ENCODE peak calls at places on chromosomes 5 and 9, in six cellular contexts. T is PC-9; J is H9; R is lower lobe of right lung; Y is HAP-1; C is CD8-positive, alpha-beta memory T cell. D is an unnamed sample. For H3K4me1 and H3K9me3, the result is how much of the 10 kb centered on the place peaks cover.

GRCh38 chr9:89597711-89598707 is 6.8 kb upstream of the GADD45G start:
- DNase-seq in T (no peak), R (no peak), C (peak), J (peak), Y (peak), D (peak)

GRCh38 chr9:112086627-112087026 is 88.5 kb downstream of the SUSD1 start:
- DNase-seq in Y (peak), C (no peak), J (no peak), T (peak), R (no peak), D (no peak)

GRCh38 chr5:142491679-142492078 is 166.9 kb upstream of the SPRY4 start:
- DNase-seq in R (no peak), Y (no peak), J (no peak), T (no peak), C (no peak), D (no peak)

GRCh38 chr9:34675048-34675714 is 12.7 kb upstream of the CCL27 start:
- DNase-seq in C (peak), Y (peak), J (peak), R (peak), T (no peak), D (peak)

GRCh38 chr9:126652140-126652558 is 38.4 kb downstream of the LMX1B start:
- DNase-seq in T (peak), R (no peak), J (no peak), Y (no peak), C (no peak), D (no peak)

GRCh38 chr9:38284768-38285080 is 107.8 kb upstream of the ALDH1B1 start:
- DNase-seq in Y (no peak), T (no peak), C (no peak), J (peak), R (no peak), D (no peak)

GRCh38 chr5:91499943-91500531 is 116.9 kb upstream of the ARRDC3 start:
- DNase-seq in R (no peak), Y (peak), C (no peak), T (peak), J (no peak), D (no peak)

GRCh38 chr5:143677403-143677802 is 134.6 kb upstream of the HMHB1 start:
- DNase-seq in Y (no peak), T (no peak), C (no peak), R (no peak), J (no peak), D (no peak)

GRCh38 chr5:126656397-126657007 is 55.8 kb downstream of the PHAX start:
- DNase-seq in J (no peak), Y (peak), T (peak), R (no peak), C (no peak), D (no peak)

GRCh38 chr5:79694652-79695051 is 5.0 kb downstream of the CMYA5 start:
- DNase-seq in C (no peak), Y (no peak), J (no peak), T (no peak), R (no peak), D (peak)

GRCh38 chr9:21964925-21965385 is 29.2 kb downstream of the CDKN2A start:
- DNase-seq in Y (no peak), T (no peak), C (peak), R (no peak), J (peak), D (no peak)

DNA sequence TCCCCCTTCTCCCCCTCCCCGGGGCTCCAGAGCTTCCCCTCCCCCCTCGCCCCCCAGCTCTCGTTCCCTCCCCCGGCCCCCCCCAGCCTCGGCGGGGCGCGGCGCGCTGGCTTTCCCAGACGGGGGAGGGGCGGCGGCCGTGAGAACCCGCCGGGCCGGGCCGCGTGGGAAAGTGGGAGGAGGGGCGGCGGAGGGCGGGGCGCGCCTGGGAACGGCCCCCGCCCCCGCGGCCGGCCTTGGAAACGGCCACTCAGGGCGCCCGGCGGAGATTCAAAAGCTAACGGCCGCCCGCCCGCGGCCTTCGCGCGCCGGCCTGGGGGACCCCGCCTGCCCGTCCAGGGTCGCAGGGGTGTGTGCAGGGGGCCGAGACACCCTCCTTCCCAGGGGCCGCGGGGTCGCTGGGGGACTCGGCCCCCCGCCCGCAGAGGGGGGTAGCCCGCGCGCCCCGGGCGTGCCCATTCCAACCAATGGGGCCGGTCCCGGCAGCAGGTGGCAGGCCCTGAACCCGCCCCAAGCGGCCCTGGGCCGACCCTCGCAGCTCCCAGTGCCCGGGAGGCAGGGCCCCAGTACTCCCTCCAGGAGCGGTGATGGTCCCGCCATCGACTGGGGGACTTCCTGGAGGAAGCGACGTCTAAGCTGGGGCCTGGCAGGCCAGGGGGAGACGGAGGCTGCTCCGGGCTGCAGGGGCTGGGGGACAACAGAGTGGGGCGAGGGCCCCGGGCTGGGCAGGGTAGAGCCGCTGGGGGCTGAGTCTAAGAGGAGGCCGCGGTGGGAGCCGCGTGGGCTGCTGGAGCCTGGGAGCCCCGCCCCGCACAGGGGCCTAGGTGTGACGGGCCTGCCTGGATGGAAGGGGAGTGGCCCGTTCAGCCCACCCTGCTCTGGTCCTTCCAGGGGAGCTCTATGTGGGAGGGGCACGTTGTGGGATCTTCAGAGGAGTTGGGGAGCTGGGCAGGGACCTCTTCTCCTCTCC is 14.2 kb upstream of the NRARP start:
- DNase-seq in Y (no peak), T (no peak), C (no peak), J (peak), R (no peak), D (peak)
- H3K4me1 ChIP-seq in Y (under half), T (under half), C (under half), J (under half), R (under half), D (under half)

DNA sequence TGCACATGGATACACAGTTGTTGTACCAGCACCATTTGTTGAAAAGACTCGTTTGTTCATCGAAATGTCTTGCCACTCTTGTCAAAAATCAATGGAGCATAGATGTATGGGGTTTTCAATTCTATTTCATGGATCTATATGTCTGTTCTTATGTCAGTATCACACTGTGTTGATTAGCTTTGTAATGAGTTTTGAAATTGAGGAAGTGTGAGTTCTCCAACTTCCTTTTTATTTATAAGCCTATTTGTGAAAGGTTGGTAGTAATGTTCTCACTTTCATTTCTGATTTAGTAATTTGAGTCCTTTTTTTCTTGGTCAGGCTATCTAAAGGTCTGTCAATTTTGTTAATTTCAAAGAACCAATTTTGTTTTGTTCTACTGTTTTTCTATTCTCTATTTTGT is 26.1 kb downstream of the ZNF510 start:
- DNase-seq in R (no peak), T (no peak), Y (no peak), C (no peak), J (no peak), D (no peak)
- H3K9me3 ChIP-seq in R (half or more), T (under half), Y (under half), C (half or more), J (under half), D (under half)

DNA sequence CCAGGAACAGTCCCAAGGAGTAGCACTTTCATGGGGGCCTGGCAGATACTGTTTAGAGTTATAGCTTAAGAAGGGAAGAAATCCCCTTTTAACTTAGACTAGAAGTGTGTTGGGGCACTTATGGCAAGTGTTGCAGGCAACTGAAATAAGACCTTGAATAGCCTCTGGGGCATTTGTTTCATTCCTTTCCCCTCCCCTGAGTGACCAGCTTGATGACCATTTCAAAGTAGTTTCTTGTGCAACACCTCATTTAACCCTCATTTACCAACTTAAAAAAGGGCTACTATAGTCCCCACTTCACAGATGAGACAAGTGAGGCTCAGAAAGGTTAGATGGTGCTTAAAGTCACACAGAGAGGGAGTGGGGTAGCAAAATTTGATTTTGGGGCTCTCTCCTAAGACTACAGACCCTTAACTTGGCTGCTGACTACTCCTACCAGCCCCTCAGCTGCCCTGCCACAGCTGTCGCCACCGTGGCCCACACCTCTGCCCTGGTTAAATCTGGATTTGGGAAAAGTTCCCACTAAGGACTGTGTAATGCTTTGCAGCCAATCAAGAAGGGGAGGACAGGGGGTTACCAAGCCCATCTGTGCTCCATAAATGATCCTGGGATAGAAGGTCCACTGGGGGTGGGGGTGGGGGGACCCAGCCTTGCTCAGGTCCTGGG is 5.5 kb downstream of the PDLIM4 start:
- DNase-seq in R (no peak), J (no peak), C (no peak), Y (no peak), T (no peak), D (no peak)
- H3K4me1 ChIP-seq in R (half or more), J (under half), C (under half), Y (under half), T (half or more), D (under half)

DNA sequence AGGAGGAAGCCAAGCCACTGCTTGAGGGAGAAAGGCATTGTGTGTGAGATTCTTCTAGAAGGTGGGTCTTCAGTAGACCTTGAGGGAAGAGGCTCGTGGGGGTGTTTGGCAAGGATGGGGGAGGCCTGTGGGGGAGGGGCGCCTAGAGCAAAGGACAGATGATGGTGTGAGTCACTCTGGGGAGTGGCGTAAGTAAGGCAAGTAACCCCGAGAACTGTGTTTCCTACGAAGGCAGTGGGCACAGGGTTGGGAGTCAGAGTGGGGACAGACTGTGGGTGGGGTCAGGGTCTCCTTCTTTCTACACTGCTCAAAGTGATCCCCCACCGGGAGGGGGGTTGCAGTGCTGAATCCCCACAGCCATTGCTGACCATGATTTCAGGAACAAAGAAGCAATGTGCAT is 136.8 kb downstream of the TENT4A start:
- DNase-seq in R (no peak), J (peak), T (no peak), C (no peak), Y (no peak), D (no peak)
- H3K9me3 ChIP-seq in R (under half), J (under half), T (under half), C (under half), Y (under half), D (under half)

GRCh38 chr9:136527721-136528710 is 17.8 kb downstream of the NOTCH1 start:
- DNase-seq in Y (no peak), T (no peak), J (no peak), C (no peak), R (no peak), D (no peak)

GRCh38 chr9:136526625-136527066 is 19.2 kb downstream of the NOTCH1 start:
- DNase-seq in T (no peak), Y (no peak), R (no peak), J (no peak), C (no peak), D (no peak)

GRCh38 chr9:136528716-136529341 is 17.0 kb downstream of the NOTCH1 start:
- DNase-seq in C (no peak), T (no peak), J (no peak), R (no peak), Y (no peak), D (no peak)

GRCh38 chr9:136525841-136526499 is 19.9 kb downstream of the NOTCH1 start:
- DNase-seq in T (no peak), Y (no peak), R (no peak), J (no peak), C (no peak), D (peak)

GRCh38 chr9:136527131-136527530 is 18.7 kb downstream of the NOTCH1 start:
- DNase-seq in R (no peak), J (no peak), T (no peak), C (no peak), Y (no peak), D (no peak)
- H3K4me1 ChIP-seq in R (half or more), J (under half), T (under half), C (under half), Y (under half), D (under half)

DNA sequence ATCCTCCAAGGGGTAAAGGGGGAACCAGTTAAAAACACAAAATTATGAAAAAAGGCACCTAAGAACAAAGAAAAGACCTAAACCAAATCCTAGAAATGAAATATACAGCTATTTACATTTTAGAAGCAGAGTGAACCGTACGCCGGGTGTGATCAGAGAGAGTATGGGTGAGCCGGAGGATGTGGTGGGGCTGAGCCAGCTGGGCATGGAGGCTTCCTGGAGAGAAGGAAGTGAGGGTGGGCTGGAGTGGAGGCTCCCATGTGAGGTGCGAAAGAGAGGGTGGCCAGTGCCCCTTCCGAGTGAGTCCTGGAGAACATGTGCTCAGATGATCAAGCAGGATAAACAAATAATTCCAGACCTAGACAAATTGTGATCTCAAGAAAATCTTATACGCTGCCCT is 111.6 kb downstream of the CACNA1B start:
- DNase-seq in T (no peak), C (no peak), R (no peak), J (no peak), Y (no peak), D (peak)
- H3K9me3 ChIP-seq in T (under half), C (under half), R (under half), J (under half), Y (under half), D (under half)

GRCh38 chr9:136522354-136523237 is 23.3 kb downstream of the NOTCH1 start:
- DNase-seq in C (no peak), R (peak), Y (no peak), T (no peak), J (no peak), D (no peak)
- H3K4me1 ChIP-seq in C (under half), R (half or more), Y (under half), T (under half), J (under half), D (under half)

DNA sequence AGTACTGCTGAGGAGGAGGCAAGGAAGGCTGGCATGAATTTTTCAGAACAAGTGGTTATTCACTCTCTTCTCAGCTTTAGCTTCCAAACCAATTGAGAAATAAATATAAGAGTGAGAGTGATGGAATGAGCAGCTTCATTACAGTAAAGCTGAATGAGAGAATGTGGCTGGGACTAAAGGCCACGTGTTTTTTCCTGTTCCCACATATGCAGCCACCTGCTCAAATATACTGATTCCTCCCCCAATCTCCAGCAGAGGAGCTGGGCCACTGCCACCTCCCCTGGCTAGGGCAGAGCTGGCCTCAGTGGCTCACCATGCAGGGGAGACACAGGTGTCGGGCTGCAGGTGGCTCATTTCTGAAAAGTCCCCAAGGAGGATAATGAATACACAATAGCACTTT is 1505.3 kb upstream of the WWC1 start:
- DNase-seq in Y (no peak), C (no peak), T (no peak), R (no peak), J (no peak), D (no peak)
- H3K9me3 ChIP-seq in Y (under half), C (under half), T (under half), R (under half), J (under half), D (under half)

DNA sequence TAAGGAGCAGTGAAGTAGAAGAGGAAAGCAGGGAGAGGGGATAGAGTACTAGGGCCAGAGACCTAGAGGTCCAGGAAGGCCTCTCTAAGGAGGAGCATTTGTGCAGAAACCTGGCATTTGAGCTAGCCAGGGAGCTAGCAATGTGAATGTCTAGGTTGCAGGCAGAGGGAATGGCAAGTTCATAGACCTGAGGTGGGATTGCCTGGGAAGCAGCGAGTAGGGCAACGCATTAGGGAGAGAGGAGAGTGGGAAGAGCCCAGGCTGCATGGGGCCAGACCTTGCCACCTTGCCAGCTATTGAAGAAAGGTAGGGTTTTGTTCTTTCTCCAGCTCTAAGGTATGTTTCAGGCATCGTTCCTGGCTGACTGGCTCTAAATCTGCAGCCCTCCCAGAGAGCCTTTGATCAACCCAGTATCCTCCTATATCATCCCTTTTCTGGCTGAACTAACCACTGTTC is 54.0 kb downstream of the SLC22A5 start:
- DNase-seq in J (no peak), R (no peak), T (no peak), C (no peak), Y (no peak), D (no peak)
- H3K4me1 ChIP-seq in J (under half), R (half or more), T (half or more), C (half or more), Y (under half), D (under half)